ENCODE peak calls at places on chromosomes 2 and 18, in five cellular contexts. Q is AG04450; T is ELF-1; S is iris pigment epithelial cell; O is activated T-cell treated with anti-CD3 and anti-CD28 coated beads, Interleukin-2, amount 50 U/mL, for 48 hours. U is an unnamed sample.

GRCh38 chr18:45554070-45554767 is 61.1 kb upstream of the SLC14A2 start:
- DNase-seq in Q (no peak), T (no peak), S (no peak), O (no peak), U (no peak)

GRCh38 chr2:30150786-30151185 is 4.0 kb downstream of the YPEL5 start:
- DNase-seq in Q (no peak), T (no peak), S (no peak), O (no peak), U (no peak)

GRCh38 chr2:129056959-129057317 is 738.3 kb upstream of the HS6ST1 start:
- DNase-seq in Q (no peak), T (no peak), S (no peak), O (no peak), U (no peak)

GRCh38 chr2:42840760-42841159 is 48.4 kb upstream of the HAAO start:
- DNase-seq in Q (no peak), T (no peak), S (no peak), O (no peak), U (no peak)

GRCh38 chr2:127984551-127984950 is 43.3 kb downstream of the SAP130 start:
- DNase-seq in Q (no peak), T (no peak), S (peak), O (no peak), U (no peak)

GRCh38 chr2:128624956-128625355 is 306.3 kb upstream of the HS6ST1 start:
- DNase-seq in Q (no peak), T (no peak), S (no peak), O (no peak), U (no peak)

GRCh38 chr2:241944821-241945220 is 75.3 kb downstream of the RTP5 start:
- DNase-seq in Q (no peak), T (no peak), S (no peak), O (no peak), U (no peak)

GRCh38 chr2:174663572-174663971 is 66.0 kb upstream of the WIPF1 start:
- DNase-seq in Q (no peak), T (no peak), S (peak), O (no peak), U (peak)

GRCh38 chr2:231211461-231211860 is 13.0 kb downstream of the ARMC9 start:
- DNase-seq in Q (no peak), T (no peak), S (no peak), O (no peak), U (no peak)

GRCh38 chr2:65311049-65311448 is 83.4 kb downstream of the ACTR2 start:
- DNase-seq in Q (no peak), T (no peak), S (no peak), O (no peak), U (no peak)

GRCh38 chr2:107669335-107669734 is 157.4 kb upstream of the RGPD4 start:
- DNase-seq in Q (no peak), T (no peak), S (peak), O (no peak), U (peak)

GRCh38 chr2:165141601-165142000 is 62.2 kb downstream of the SCN3A start:
- DNase-seq in Q (no peak), T (no peak), S (peak), O (no peak), U (no peak)

GRCh38 chr18:37565138-37565984 is at the start of gene CELF4:
- DNase-seq in Q (no peak), T (peak), S (peak), O (no peak), U (peak)

GRCh38 chr2:163182764-163183354 is 344.3 kb upstream of the KCNH7 start:
- DNase-seq in Q (no peak), T (no peak), S (peak), O (no peak), U (peak)

GRCh38 chr2:165627463-165627862 is 158.0 kb downstream of the CSRNP3 start:
- DNase-seq in Q (peak), T (peak), S (peak), O (no peak), U (no peak)

GRCh38 chr2:182817558-182817957 is 48.9 kb downstream of the FRZB start:
- DNase-seq in Q (no peak), T (no peak), S (no peak), O (no peak), U (no peak)

GRCh38 chr18:75208055-75208835 is 694 bp downstream of the PTGR3 start:
- DNase-seq in Q (no peak), T (peak), S (peak), O (peak), U (peak)

GRCh38 chr2:149167941-149168340 is 129.4 kb downstream of the LYPD6B start:
- DNase-seq in Q (no peak), T (no peak), S (no peak), O (no peak), U (no peak)

GRCh38 chr2:127179756-127180155 is 40.3 kb downstream of the CYP27C1 start:
- DNase-seq in Q (no peak), T (no peak), S (no peak), O (no peak), U (peak)

GRCh38 chr2:207352978-207353377 is 176.8 kb upstream of the CREB1 start:
- DNase-seq in Q (no peak), T (no peak), S (no peak), O (no peak), U (peak)

GRCh38 chr2:238160206-238161129 is 1.7 kb downstream of the ERFE start:
- DNase-seq in Q (no peak), T (peak), S (no peak), O (no peak), U (no peak)

GRCh38 chr2:122451040-122451439 is 695.6 kb downstream of the TSN start:
- DNase-seq in Q (no peak), T (peak), S (peak), O (no peak), U (no peak)

GRCh38 chr2:96596596-96596995 is 41.5 kb downstream of the KANSL3 start:
- DNase-seq in Q (no peak), T (no peak), S (no peak), O (no peak), U (no peak)

GRCh38 chr2:3628800-3629199 is 29.2 kb upstream of the ALLC start:
- DNase-seq in Q (no peak), T (peak), S (no peak), O (no peak), U (no peak)

GRCh38 chr2:100125641-100126040 is 16.7 kb downstream of the AFF3 start:
- DNase-seq in Q (no peak), T (no peak), S (no peak), O (no peak), U (no peak)

GRCh38 chr2:113799375-113799774 is 42.9 kb upstream of the SLC35F5 start:
- DNase-seq in Q (no peak), T (no peak), S (no peak), O (no peak), U (peak)

GRCh38 chr18:79900610-79901570 is 50.6 kb downstream of the SLC66A2 start:
- DNase-seq in Q (no peak), T (no peak), S (no peak), O (no peak), U (no peak)

GRCh38 chr2:17962874-17963273 is 84.4 kb downstream of the KCNS3 start:
- DNase-seq in Q (no peak), T (no peak), S (no peak), O (no peak), U (peak)

GRCh38 chr18:356763-357162 is 88.9 kb upstream of the THOC1 start:
- DNase-seq in Q (no peak), T (no peak), S (no peak), O (no peak), U (no peak)